ENCODE peak calls at places on chromosomes 6 and 20, in nine cellular contexts. E is NCI-H1105; N is ecto neural progenitor cell; X is HTR-8/SVneo; J is NCI-H774; Y is K562; T is HFFc6; O is activated CD4-positive, alpha-beta T cell treated with anti-CD3 and anti-CD28 coated beads, Interleukin-2, amount 50 U/mL, for 1 hour; W is NCI-H345. G is an unnamed sample.

GRCh38 chr20:36777152-36777551 is 3.6 kb upstream of the DSN1 start:
- DNase-seq in E (no peak), N (no peak), X (no peak), J (no peak), Y (peak; percentile 47), T (no peak), O (no peak), W (no peak), G (no peak)

GRCh38 chr20:57384953-57385761 is 6.0 kb upstream of the RBM38 start:
- DNase-seq in E (no peak), N (no peak), X (no peak), J (no peak), Y (no peak), T (no peak), O (no peak), W (no peak), G (no peak)

GRCh38 chr6:41199427-41200246 is 1.3 kb downstream of the TREML2 start:
- DNase-seq in E (no peak), N (peak; percentile 32), X (no peak), J (no peak), Y (no peak), T (no peak), O (no peak), W (no peak), G (no peak)

GRCh38 chr6:149860834-149861602 is 3.1 kb downstream of the LRP11 start:
- DNase-seq in E (no peak), N (no peak), X (no peak), J (peak; percentile 32), Y (no peak), T (no peak), O (no peak), W (peak; percentile 18), G (peak; percentile 51)

GRCh38 chr6:84455630-84456029 is 228.2 kb upstream of the CEP162 start:
- DNase-seq in E (no peak), N (no peak), X (no peak), J (no peak), Y (no peak), T (no peak), O (no peak), W (no peak), G (no peak)

GRCh38 chr20:49883246-49883802 is 32.0 kb downstream of the SPATA2 start:
- DNase-seq in E (no peak), N (no peak), X (no peak), J (no peak), Y (no peak), T (no peak), O (no peak), W (no peak), G (no peak)

GRCh38 chr6:111157412-111157811 is 70.1 kb downstream of the SLC16A10 start:
- DNase-seq in E (no peak), N (no peak), X (no peak), J (no peak), Y (no peak), T (no peak), O (no peak), W (no peak), G (no peak)

GRCh38 chr6:34436803-34437643 is 11.2 kb upstream of the RPS10 start:
- DNase-seq in E (no peak), N (no peak), X (no peak), J (no peak), Y (no peak), T (no peak), O (no peak), W (no peak), G (no peak)

GRCh38 chr20:48983423-48984400 is 62.2 kb downstream of the ARFGEF2 start:
- DNase-seq in E (no peak), N (no peak), X (peak; percentile 93), J (no peak), Y (no peak), T (peak; percentile 91), O (no peak), W (no peak), G (no peak)

GRCh38 chr20:32251470-32251869 is 26.0 kb upstream of the KIF3B start:
- DNase-seq in E (no peak), N (no peak), X (no peak), J (no peak), Y (no peak), T (no peak), O (no peak), W (no peak), G (no peak)

GRCh38 chr6:89082439-89082838 is 1.9 kb downstream of the PNRC1 start:
- DNase-seq in E (no peak), N (no peak), X (no peak), J (no peak), Y (no peak), T (no peak), O (no peak), W (no peak), G (no peak)

GRCh38 chr6:12886961-12887775 is 170.6 kb downstream of the PHACTR1 start:
- DNase-seq in E (no peak), N (no peak), X (no peak), J (no peak), Y (no peak), T (no peak), O (no peak), W (no peak), G (no peak)

GRCh38 chr6:20217476-20217855 is 5.2 kb upstream of the MBOAT1 start:
- DNase-seq in E (no peak), N (no peak), X (no peak), J (no peak), Y (no peak), T (no peak), O (no peak), W (peak; percentile 62), G (no peak)

GRCh38 chr20:2051920-2052319 is 49.7 kb upstream of the STK35 start:
- DNase-seq in E (no peak), N (no peak), X (no peak), J (no peak), Y (no peak), T (no peak), O (no peak), W (no peak), G (no peak)

GRCh38 chr6:24524801-24525200 is 30.0 kb downstream of the ALDH5A1 start:
- DNase-seq in E (peak; percentile 15), N (no peak), X (peak; percentile 29), J (peak; percentile 6), Y (no peak), T (peak; percentile 57), O (no peak), W (peak; percentile 43), G (no peak)

GRCh38 chr6:148818939-148819575 is 72.2 kb downstream of the UST start:
- DNase-seq in E (no peak), N (no peak), X (peak; percentile 27), J (no peak), Y (no peak), T (peak; percentile 7), O (no peak), W (no peak), G (no peak)

GRCh38 chr6:88725111-88725711 is 238.2 kb downstream of the RNGTT start:
- DNase-seq in E (no peak), N (peak; percentile 75), X (no peak), J (no peak), Y (no peak), T (no peak), O (no peak), W (no peak), G (peak; percentile 96)

GRCh38 chr6:130787726-130788500 is 39.3 kb upstream of the SMLR1 start:
- DNase-seq in E (no peak), N (no peak), X (no peak), J (no peak), Y (no peak), T (no peak), O (no peak), W (no peak), G (no peak)

GRCh38 chr6:88119769-88120168 is 46.4 kb downstream of the CNR1 start:
- DNase-seq in E (no peak), N (no peak), X (no peak), J (no peak), Y (no peak), T (no peak), O (no peak), W (no peak), G (no peak)

GRCh38 chr6:16635291-16635809 is 125.9 kb downstream of the ATXN1 start:
- DNase-seq in E (no peak), N (no peak), X (no peak), J (no peak), Y (no peak), T (no peak), O (no peak), W (no peak), G (no peak)

G was measured in SJSA1.